ENCODE peak calls at places on chromosomes 6 and 20, in eight cellular contexts. E is RWPE1; P is activated gamma-delta T cell treated with Interleukin-2 at 50 U/mL for 16 hours; J is NCI-H460; Q is GM23248; L is stimulated activated CD8-positive, alpha-beta memory T cell treated with anti-CD3 and anti-CD28 coated beads, Interleukin-4, amount 100 ng/mL, for 24 hours; C is ovary; V is Calu3. M is an unnamed sample.

GRCh38 chr20:57470212-57470522 is 54.8 kb downstream of the CTCFL start:
- DNase-seq in E (no peak), P (no peak), J (no peak), Q (no peak), L (no peak), C (no peak), V (no peak), M (no peak)

GRCh38 chr6:149409617-149410016 is 9.6 kb downstream of the SUMO4 start:
- DNase-seq in E (no peak), P (no peak), J (no peak), Q (no peak), L (no peak), C (no peak), V (no peak), M (no peak)

GRCh38 chr6:145891126-145891525 is 73.0 kb downstream of the SHPRH start:
- DNase-seq in E (no peak), P (no peak), J (no peak), Q (peak), L (no peak), C (no peak), V (no peak), M (no peak)

GRCh38 chr6:6749791-6750434 is 161.4 kb downstream of the LY86 start:
- DNase-seq in E (peak), P (no peak), J (peak), Q (peak), L (no peak), C (peak), V (peak), M (peak)

GRCh38 chr20:59678286-59678685 is 73.9 kb downstream of the PHACTR3 start:
- DNase-seq in E (no peak), P (no peak), J (no peak), Q (no peak), L (no peak), C (no peak), V (no peak), M (no peak)

GRCh38 chr20:57409672-57410397 is 18.6 kb downstream of the RBM38 start:
- DNase-seq in E (no peak), P (no peak), J (no peak), Q (no peak), L (no peak), C (no peak), V (no peak), M (peak)

GRCh38 chr6:31907158-31907813 is 5.4 kb upstream of the ZBTB12 start:
- DNase-seq in E (no peak), P (no peak), J (no peak), Q (peak), L (no peak), C (no peak), V (no peak), M (peak)

GRCh38 chr6:13924949-13925881 is at the start of gene RNF182:
- DNase-seq in E (peak), P (no peak), J (no peak), Q (peak), L (peak), C (no peak), V (peak), M (no peak)

GRCh38 chr20:38804682-38805501 is 605 bp upstream of the PPP1R16B start:
- DNase-seq in E (no peak), P (peak), J (no peak), Q (no peak), L (peak), C (no peak), V (no peak), M (no peak)

GRCh38 chr6:45922728-45923351 is 92.8 kb downstream of the CLIC5 start:
- DNase-seq in E (peak), P (peak), J (peak), Q (peak), L (peak), C (peak), V (peak), M (peak)

GRCh38 chr6:165618241-165618640 is 44.8 kb downstream of the PDE10A start:
- DNase-seq in E (no peak), P (no peak), J (no peak), Q (no peak), L (no peak), C (no peak), V (peak), M (no peak)

GRCh38 chr20:39855056-39855455 is 834.0 kb downstream of the MAFB start:
- DNase-seq in E (no peak), P (no peak), J (no peak), Q (peak), L (no peak), C (no peak), V (no peak), M (no peak)

GRCh38 chr6:104527761-104528415 is 331.8 kb downstream of the HACE1 start:
- DNase-seq in E (no peak), P (no peak), J (no peak), Q (peak), L (no peak), C (no peak), V (peak), M (peak)

GRCh38 chr20:59809630-59810375 is 123.6 kb downstream of the SYCP2 start:
- DNase-seq in E (no peak), P (no peak), J (no peak), Q (no peak), L (no peak), C (no peak), V (no peak), M (no peak)

M was measured in testis.